ENCODE peak calls at places on chromosomes 7 and 10, in nine cellular contexts. Z is adipocyte; F is aorta; J is mucosa of descending colon; N is CD4-positive, alpha-beta memory T cell; C is H7; K is stomach; M is choroid plexus epithelial cell; A is CD8-positive, alpha-beta T cell. Q is an unnamed sample.

GRCh38 chr7:17882685-17883084 is 57.6 kb downstream of the SNX13 start:
- DNase-seq in J (no peak), A (no peak), M (no peak), Z (no peak), F (no peak), N (no peak), C (no peak), K (no peak), Q (no peak)

GRCh38 chr7:117724898-117725297 is 148.3 kb downstream of the CTTNBP2 start:
- DNase-seq in A (no peak), N (no peak), K (no peak), C (no peak), F (no peak), Z (no peak), M (no peak), J (no peak), Q (no peak)

GRCh38 chr10:24080207-24080606 is 128.7 kb upstream of the KIAA1217 start:
- DNase-seq in F (no peak), N (no peak), C (no peak), M (no peak), Z (no peak), A (no peak), K (no peak), J (no peak), Q (no peak)

GRCh38 chr7:925601-926000 is 28.9 kb downstream of the ADAP1 start:
- DNase-seq in J (peak), C (no peak), F (peak), M (no peak), A (peak), N (no peak), K (peak), Z (no peak), Q (no peak)

GRCh38 chr10:56537984-56538383 is 176.9 kb upstream of the ZWINT start:
- DNase-seq in J (no peak), F (no peak), A (no peak), Z (no peak), C (no peak), M (peak), N (no peak), K (no peak), Q (no peak)

GRCh38 chr10:63083904-63084689 is 49.0 kb upstream of the NRBF2 start:
- DNase-seq in C (peak), N (peak), Z (peak), J (peak), K (peak), A (peak), F (peak), M (peak), Q (peak)

GRCh38 chr7:16649196-16649595 is 3.2 kb downstream of the BZW2 start:
- DNase-seq in A (no peak), Z (peak), M (peak), F (no peak), N (no peak), C (no peak), J (no peak), K (no peak), Q (no peak)

GRCh38 chr10:32367793-32368453 is 21.0 kb upstream of the EPC1 start:
- DNase-seq in N (peak), K (peak), J (peak), C (peak), F (peak), Z (peak), A (peak), M (peak), Q (peak)

GRCh38 chr10:104339469-104340098 is 1.3 kb upstream of the ITPRIP start:
- DNase-seq in F (no peak), A (no peak), Z (peak), K (peak), M (peak), C (peak), N (no peak), J (peak), Q (no peak)

GRCh38 chr10:62726142-62726541 is 78.4 kb upstream of the ADO start:
- DNase-seq in N (no peak), F (no peak), K (no peak), A (no peak), Z (no peak), J (no peak), C (no peak), M (no peak), Q (no peak)

GRCh38 chr7:128005759-128006159 is 25.5 kb downstream of the LRRC4 start:
- DNase-seq in M (no peak), C (no peak), N (no peak), Z (no peak), K (no peak), J (no peak), A (no peak), F (no peak), Q (no peak)

GRCh38 chr7:142557971-142558582 is 191.2 kb upstream of the PRSS1 start:
- DNase-seq in A (peak), C (peak), K (no peak), M (peak), F (no peak), N (peak), J (peak), Z (peak), Q (no peak)

GRCh38 chr7:128937647-128938523 is at the start of gene IRF5:
- DNase-seq in F (peak), J (peak), C (peak), N (no peak), M (no peak), Z (peak), A (no peak), K (peak), Q (peak)

GRCh38 chr10:43202224-43202656 is 64.0 kb downstream of the CSGALNACT2 start:
- DNase-seq in J (peak), N (peak), K (peak), A (peak), Z (peak), F (peak), M (peak), C (peak), Q (no peak)

GRCh38 chr10:2658780-2659179 is 408.6 kb upstream of the PFKP start:
- DNase-seq in C (no peak), N (no peak), J (no peak), A (no peak), K (no peak), F (no peak), M (no peak), Z (no peak), Q (no peak)

GRCh38 chr10:121484401-121484800 is 113.8 kb downstream of the FGFR2 start:
- DNase-seq in K (no peak), F (no peak), J (no peak), C (no peak), N (no peak), A (no peak), Z (no peak), M (no peak), Q (no peak)

GRCh38 chr7:103605640-103606039 is 159.6 kb upstream of the SLC26A5 start:
- DNase-seq in Z (no peak), C (no peak), K (no peak), J (no peak), M (no peak), A (no peak), N (no peak), F (no peak), Q (no peak)

GRCh38 chr7:108455833-108456677 is at the start of gene NRCAM:
- DNase-seq in F (peak), M (peak), Z (peak), A (peak), J (peak), N (no peak), K (peak), C (peak), Q (peak)

GRCh38 chr10:79070091-79070610 is 1.4 kb downstream of the ZMIZ1 start:
- DNase-seq in J (peak), Z (peak), C (peak), N (no peak), K (peak), F (peak), A (no peak), M (peak), Q (peak)

GRCh38 chr10:44628921-44629320 is 244.0 kb upstream of the CXCL12 start:
- DNase-seq in Z (peak), A (no peak), C (no peak), F (no peak), M (peak), N (no peak), K (no peak), J (no peak), Q (no peak)

GRCh38 chr10:37379991-37380390 is 254.6 kb downstream of the ANKRD30A start:
- DNase-seq in M (no peak), Z (no peak), C (no peak), A (no peak), J (no peak), N (no peak), K (no peak), F (no peak), Q (no peak)

GRCh38 chr7:1368682-1369571 is 90.3 kb downstream of the MICALL2 start:
- DNase-seq in A (no peak), N (no peak), F (peak), C (peak), J (no peak), Z (peak), K (no peak), M (no peak), Q (no peak)

GRCh38 chr10:72753760-72754231 is 61.9 kb downstream of the MCU start:
- DNase-seq in J (no peak), Z (no peak), N (no peak), A (no peak), C (no peak), K (no peak), M (no peak), F (no peak), Q (no peak)

GRCh38 chr10:103177123-103177522 is 15.9 kb downstream of the NT5C2 start:
- DNase-seq in F (no peak), M (no peak), Z (no peak), C (no peak), A (no peak), J (no peak), K (no peak), N (no peak), Q (no peak)

GRCh38 chr7:129110575-129111376 is 33.7 kb upstream of the TSPAN33 start:
- DNase-seq in F (no peak), A (no peak), K (no peak), Z (peak), C (peak), N (no peak), J (no peak), M (peak), Q (no peak)

GRCh38 chr7:67671006-67671405 is 674.4 kb downstream of the TYW1 start:
- DNase-seq in J (no peak), F (no peak), K (no peak), M (no peak), Z (no peak), N (no peak), A (no peak), C (no peak), Q (no peak)

GRCh38 chr7:88200793-88201192 is 19.0 kb downstream of the SRI start:
- DNase-seq in F (no peak), Z (no peak), N (no peak), A (no peak), J (no peak), K (no peak), C (peak), M (no peak), Q (no peak)

GRCh38 chr7:80779456-80779855 is 139.4 kb downstream of the SEMA3C start:
- DNase-seq in N (no peak), F (no peak), Z (no peak), M (no peak), C (no peak), A (no peak), K (no peak), J (no peak), Q (no peak)

GRCh38 chr7:16484453-16485158 is 19.1 kb upstream of the SOSTDC1 start:
- DNase-seq in M (peak), Z (peak), A (no peak), F (no peak), C (peak), N (no peak), K (no peak), J (no peak), Q (no peak)

GRCh38 chr7:154338709-154339108 is 286.5 kb downstream of the DPP6 start:
- DNase-seq in F (no peak), K (no peak), N (no peak), A (no peak), J (no peak), M (no peak), C (no peak), Z (no peak), Q (no peak)

GRCh38 chr7:2483495-2483894 is 7.3 kb upstream of the GRIFIN start:
- DNase-seq in J (no peak), A (no peak), N (no peak), Z (no peak), C (no peak), M (no peak), K (no peak), F (no peak), Q (no peak)

GRCh38 chr10:113011592-113012374 is 61.7 kb downstream of the TCF7L2 start:
- DNase-seq in J (no peak), M (no peak), F (no peak), A (no peak), K (no peak), N (no peak), Z (no peak), C (no peak), Q (no peak)

GRCh38 chr10:43782814-43783213 is 134.1 kb upstream of the ZNF32 start:
- DNase-seq in N (no peak), Z (no peak), F (no peak), M (no peak), A (no peak), J (no peak), C (no peak), K (no peak), Q (no peak)

GRCh38 chr10:78433722-78434535 is 400.3 kb downstream of the RPS24 start:
- DNase-seq in A (no peak), Z (no peak), K (no peak), J (no peak), C (no peak), F (no peak), M (no peak), N (no peak), Q (no peak)

GRCh38 chr7:44880317-44881018 is 4.9 kb downstream of the PURB start:
- DNase-seq in Z (no peak), J (no peak), C (no peak), A (no peak), N (no peak), M (no peak), K (no peak), F (no peak), Q (no peak)
- H3K4me3 ChIP-seq in Z (peak), J (no peak), C (no peak), A (no peak), N (no peak), M (peak), K (peak), F (peak), Q (peak)

GRCh38 chr7:105218939-105219770 is 169.6 kb downstream of the SRPK2 start:
- DNase-seq in C (no peak), Z (no peak), F (no peak), K (no peak), M (no peak), J (no peak), A (no peak), N (no peak), Q (no peak)

GRCh38 chr7:105219771-105220160 is 169.0 kb downstream of the SRPK2 start:
- DNase-seq in J (no peak), M (peak), A (no peak), N (no peak), C (no peak), F (no peak), Z (no peak), K (no peak), Q (no peak)

GRCh38 chr7:105215821-105216220 is 172.9 kb downstream of the SRPK2 start:
- DNase-seq in N (no peak), F (no peak), J (no peak), M (no peak), Z (no peak), K (no peak), A (no peak), C (no peak), Q (no peak)

GRCh38 chr7:105216786-105217185 is 171.9 kb downstream of the SRPK2 start:
- DNase-seq in Z (no peak), J (no peak), F (no peak), N (no peak), C (no peak), K (no peak), M (no peak), A (no peak), Q (no peak)

GRCh38 chr7:105218215-105218614 is 170.5 kb downstream of the SRPK2 start:
- DNase-seq in J (no peak), A (no peak), F (no peak), C (no peak), K (no peak), N (no peak), Z (no peak), M (no peak), Q (no peak)
- H3K4me3 ChIP-seq in J (no peak), A (no peak), F (no peak), C (no peak), K (no peak), N (no peak), Z (no peak), M (no peak), Q (no peak)

GRCh38 chr7:149467321-149467859 is 6.5 kb upstream of the ZNF777 start:
- DNase-seq in M (no peak), C (no peak), J (no peak), Z (no peak), F (no peak), N (no peak), K (no peak), A (no peak), Q (no peak)

GRCh38 chr7:149466364-149466763 is 5.5 kb upstream of the ZNF777 start:
- DNase-seq in M (no peak), F (no peak), J (no peak), Z (no peak), N (no peak), A (no peak), C (no peak), K (no peak), Q (no peak)

GRCh38 chr7:149460493-149461330 is at the start of gene ZNF777:
- DNase-seq in C (peak), A (peak), M (peak), K (peak), J (peak), N (peak), Z (peak), F (peak), Q (peak)

GRCh38 chr7:149462101-149462520 is 1.2 kb upstream of the ZNF777 start:
- DNase-seq in C (no peak), Z (no peak), F (no peak), A (no peak), N (no peak), M (no peak), J (no peak), K (no peak), Q (no peak)

GRCh38 chr7:149463500-149464161 is 2.8 kb upstream of the ZNF777 start:
- DNase-seq in M (no peak), F (no peak), K (no peak), C (no peak), N (no peak), Z (no peak), A (no peak), J (no peak), Q (no peak)
- H3K4me3 ChIP-seq in M (no peak), F (no peak), K (no peak), C (no peak), N (no peak), Z (no peak), A (no peak), J (no peak), Q (no peak)

DNA sequence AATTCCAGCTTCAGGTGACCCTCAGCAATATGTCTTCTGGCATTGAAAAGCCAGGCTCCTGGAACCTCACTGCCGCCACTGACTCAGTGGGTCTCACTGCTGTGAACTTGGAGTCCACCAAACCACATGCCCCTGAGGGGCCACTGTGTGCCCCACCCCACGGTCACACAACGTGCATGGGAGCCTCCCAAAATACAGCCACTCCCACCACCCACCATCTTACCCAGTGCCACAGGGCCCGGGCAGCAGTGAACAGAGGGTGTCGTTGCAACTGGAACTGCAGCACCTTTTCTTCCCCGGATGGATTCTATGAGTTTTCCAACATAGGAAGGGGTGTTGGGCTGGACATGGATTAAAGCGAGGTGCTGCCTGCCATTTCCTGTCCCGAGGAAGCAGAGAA is 60.1 kb downstream of the ASB13 start:
- DNase-seq in N (no peak), K (no peak), M (no peak), Z (no peak), J (no peak), C (no peak), F (peak), A (no peak), Q (no peak)
- H3K4me3 ChIP-seq in N (no peak), K (no peak), M (no peak), Z (no peak), J (no peak), C (no peak), F (no peak), A (no peak), Q (no peak)

GRCh38 chr7:72292118-72292517 is 120.0 kb downstream of the CALN1 start:
- DNase-seq in M (no peak), N (no peak), C (no peak), Z (no peak), J (no peak), F (no peak), K (no peak), A (no peak), Q (no peak)
- H3K4me3 ChIP-seq in M (no peak), N (no peak), C (no peak), Z (no peak), J (no peak), F (no peak), K (no peak), A (no peak), Q (no peak)

DNA sequence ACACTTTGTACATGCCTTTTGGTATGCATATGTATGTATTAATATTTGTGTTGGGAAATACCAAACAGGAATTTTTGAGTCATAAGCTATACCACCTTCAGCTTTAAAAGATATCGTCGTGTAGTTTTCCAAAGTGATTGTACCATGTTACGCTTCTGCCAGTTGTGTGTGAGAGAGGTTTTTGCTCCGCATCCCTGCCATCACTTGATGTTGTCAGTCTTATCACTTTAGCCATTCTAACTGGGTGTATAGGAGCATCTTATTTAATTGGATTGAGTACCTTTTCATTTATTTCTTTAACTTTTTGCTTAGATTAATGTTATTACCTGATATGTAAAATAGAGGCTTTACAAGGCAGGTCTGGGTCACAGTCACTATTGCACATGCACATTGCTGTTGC is 3.4 kb downstream of the KLHL7 start:
- DNase-seq in M (no peak), F (no peak), A (no peak), Z (peak), N (no peak), J (no peak), C (no peak), K (no peak), Q (no peak)
- H3K4me3 ChIP-seq in M (no peak), F (no peak), A (no peak), Z (no peak), N (no peak), J (no peak), C (no peak), K (no peak), Q (peak)

GRCh38 chr7:7920056-7920455 is 48.5 kb upstream of the GLCCI1 start:
- DNase-seq in N (no peak), F (no peak), J (no peak), A (no peak), M (no peak), K (no peak), Z (no peak), C (no peak), Q (no peak)

GRCh38 chr7:7920481-7920880 is 48.1 kb upstream of the GLCCI1 start:
- DNase-seq in Z (no peak), F (no peak), A (no peak), J (peak), M (no peak), K (no peak), N (peak), C (no peak), Q (no peak)

GRCh38 chr7:7923818-7924217 is 44.8 kb upstream of the GLCCI1 start:
- DNase-seq in J (no peak), Z (no peak), N (no peak), K (no peak), A (no peak), F (no peak), C (no peak), M (no peak), Q (no peak)

GRCh38 chr7:7922684-7923385 is 45.8 kb upstream of the GLCCI1 start:
- DNase-seq in C (no peak), Z (no peak), F (no peak), K (no peak), M (no peak), A (no peak), N (no peak), J (peak), Q (no peak)

DNA sequence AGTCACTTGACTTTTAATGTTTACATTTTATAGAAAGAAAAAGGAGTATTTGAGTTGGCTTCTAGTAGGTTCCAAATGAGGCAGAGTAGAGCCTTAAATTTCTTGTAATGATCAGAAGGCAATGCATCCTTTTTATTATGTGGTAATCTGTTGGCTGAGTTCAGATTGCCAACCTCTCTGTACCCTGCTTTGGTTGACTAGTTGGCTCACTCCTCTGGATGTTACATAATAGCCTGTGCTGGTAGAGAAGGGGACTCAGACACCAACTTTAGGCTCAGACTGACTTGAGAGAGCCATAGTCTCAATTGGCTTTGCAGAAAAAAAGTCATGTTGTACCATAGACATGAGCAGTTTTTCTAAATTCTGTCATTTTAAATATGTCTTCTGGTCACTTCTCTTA is 46.8 kb upstream of the GLCCI1 start:
- DNase-seq in F (no peak), Z (no peak), C (no peak), K (no peak), A (no peak), M (no peak), N (no peak), J (no peak), Q (no peak)
- H3K4me3 ChIP-seq in F (no peak), Z (no peak), C (no peak), K (no peak), A (no peak), M (no peak), N (no peak), J (no peak), Q (no peak)